ENCODE peak calls at places on chromosomes 4 and X, in seven cellular contexts. D, U, B, V, H, T and R are unnamed samples.

GRCh38 chr4:158810487-158811215 is 41.8 kb downstream of the FNIP2 start:
- DNase-seq in D (no peak), U (peak; percentile 98), B (no peak), V (no peak), H (no peak), T (peak; percentile 95), R (peak; percentile 95)

GRCh38 chr4:8028368-8028767 is 88.7 kb upstream of the AFAP1 start:
- DNase-seq in D (no peak), U (no peak), B (no peak), V (no peak), H (no peak), T (no peak), R (no peak)

GRCh38 chr4:142697928-142698327 is 148.2 kb downstream of the INPP4B start:
- DNase-seq in D (no peak), U (no peak), B (no peak), V (no peak), H (no peak), T (no peak), R (no peak)

GRCh38 chr4:88629826-88630225 is 37.5 kb downstream of the HERC3 start:
- DNase-seq in D (no peak), U (peak; percentile 19), B (no peak), V (no peak), H (no peak), T (no peak), R (no peak)

GRCh38 chr4:40309250-40309774 is 25.8 kb upstream of the CHRNA9 start:
- DNase-seq in D (peak; percentile 96), U (peak; percentile 77), B (peak; percentile 83), V (peak; percentile 92), H (peak; percentile 94), T (peak; percentile 83), R (peak; percentile 91)

GRCh38 chrX:19947612-19948011 is 43.2 kb downstream of the BCLAF3 start:
- DNase-seq in D (no peak), U (no peak), B (no peak), V (no peak), H (no peak), T (no peak), R (no peak)

GRCh38 chr4:107183155-107183774 is 147.2 kb upstream of the DKK2 start:
- DNase-seq in D (peak; percentile 75), U (peak; percentile 58), B (peak; percentile 47), V (no peak), H (no peak), T (peak; percentile 64), R (peak; percentile 12)

GRCh38 chr4:146957252-146957651 is 11.6 kb upstream of the TTC29 start:
- DNase-seq in D (no peak), U (peak; percentile 85), B (no peak), V (no peak), H (no peak), T (peak; percentile 69), R (no peak)

GRCh38 chr4:40305329-40306193 is 29.6 kb upstream of the CHRNA9 start:
- DNase-seq in D (no peak), U (no peak), B (no peak), V (no peak), H (no peak), T (no peak), R (no peak)

GRCh38 chrX:23782863-23783568 is at the start of gene SAT1:
- DNase-seq in D (peak; percentile 97), U (peak; percentile 91), B (peak; percentile 88), V (peak; percentile 69), H (peak; percentile 98), T (peak; percentile 97), R (peak; percentile 95)

GRCh38 chrX:23785564-23785963 is 2.6 kb downstream of the SAT1 start:
- DNase-seq in D (no peak), U (no peak), B (no peak), V (no peak), H (no peak), T (peak; percentile 26), R (peak; percentile 44)

GRCh38 chrX:23784487-23785301 is 1.7 kb downstream of the SAT1 start:
- DNase-seq in D (no peak), U (peak; percentile 88), B (no peak), V (no peak), H (no peak), T (peak; percentile 84), R (no peak)

GRCh38 chrX:23783569-23784486 is 855 bp downstream of the SAT1 start:
- DNase-seq in D (no peak), U (no peak), B (no peak), V (no peak), H (no peak), T (no peak), R (no peak)

GRCh38 chrX:23782455-23782854 is 518 bp upstream of the SAT1 start:
- DNase-seq in D (no peak), U (no peak), B (no peak), V (no peak), H (no peak), T (peak; percentile 57), R (peak; percentile 52)
- H3K4ac ChIP-seq in D (no peak overlapping the region), U (no peak overlapping the region), B (no peak overlapping the region), V (no peak overlapping the region), H (no peak overlapping the region), T (no peak overlapping the region), R (no peak overlapping the region)

GRCh38 chrX:38513087-38513742 is 48.1 kb upstream of the TSPAN7 start:
- DNase-seq in D (no peak), U (no peak), B (no peak), V (no peak), H (no peak), T (no peak), R (peak; percentile 19)
- H3K4ac ChIP-seq in D (no peak overlapping the region), U (no peak overlapping the region), B (no peak overlapping the region), V (no peak overlapping the region), H (no peak overlapping the region), T (no peak overlapping the region), R (no peak overlapping the region)

DNA sequence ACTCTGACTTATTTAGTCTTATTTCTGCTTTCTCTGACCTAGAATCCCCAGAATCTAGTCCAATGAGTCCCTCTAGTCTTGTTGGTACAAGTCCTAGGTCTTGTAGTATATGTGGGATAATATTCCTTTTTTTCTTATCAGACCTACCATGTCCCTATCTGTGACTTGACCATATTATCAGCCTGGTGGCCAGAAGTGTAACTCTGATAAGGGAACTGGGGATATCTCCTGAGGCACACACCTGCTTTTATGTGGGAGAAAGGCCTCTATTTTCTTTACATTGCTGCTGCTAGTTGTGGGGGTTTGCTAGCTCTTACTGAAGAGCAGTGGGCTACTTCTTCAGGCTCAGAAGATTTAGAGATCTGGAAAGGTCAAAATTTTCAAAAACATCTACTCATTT is 38.6 kb downstream of the CFAP299 start:
- DNase-seq in D (no peak), U (no peak), B (no peak), V (no peak), H (no peak), T (no peak), R (no peak)
- H3K4ac ChIP-seq in D (no peak overlapping the region), U (no peak overlapping the region), B (no peak overlapping the region), V (no peak overlapping the region), H (no peak overlapping the region), T (no peak overlapping the region), R (no peak overlapping the region)

GRCh38 chrX:9102956-9103355 is 69.0 kb upstream of the FAM9B start:
- DNase-seq in D (no peak), U (no peak), B (no peak), V (no peak), H (no peak), T (no peak), R (no peak)
- H3K4ac ChIP-seq in D (no peak overlapping the region), U (no peak overlapping the region), B (no peak overlapping the region), V (no peak overlapping the region), H (no peak overlapping the region), T (no peak overlapping the region), R (no peak overlapping the region)

DNA sequence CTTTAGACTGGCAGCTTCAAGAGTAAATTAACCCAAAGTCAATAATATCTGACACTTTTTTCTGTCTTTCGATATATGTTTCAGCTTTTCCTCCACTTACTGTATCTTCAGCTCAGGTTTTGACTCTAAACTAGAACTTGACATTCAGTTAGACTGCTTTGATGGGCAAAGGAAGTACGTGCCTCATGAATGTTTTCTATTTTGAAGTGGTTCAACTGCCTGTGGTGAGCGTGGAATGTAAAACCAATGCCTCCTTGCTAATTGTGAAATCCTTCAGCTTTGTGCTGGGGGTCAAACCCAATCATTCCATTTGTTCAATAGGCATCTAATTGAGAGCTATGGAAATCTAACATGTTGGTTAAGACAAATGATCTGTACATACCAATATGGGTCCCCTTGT is 857.0 kb upstream of the HTR2C start:
- DNase-seq in D (no peak), U (no peak), B (no peak), V (no peak), H (no peak), T (peak; percentile 20), R (no peak)
- H3K4ac ChIP-seq in D (no peak overlapping the region), U (no peak overlapping the region), B (no peak overlapping the region), V (no peak overlapping the region), H (no peak overlapping the region), T (no peak overlapping the region), R (no peak overlapping the region)

DNA sequence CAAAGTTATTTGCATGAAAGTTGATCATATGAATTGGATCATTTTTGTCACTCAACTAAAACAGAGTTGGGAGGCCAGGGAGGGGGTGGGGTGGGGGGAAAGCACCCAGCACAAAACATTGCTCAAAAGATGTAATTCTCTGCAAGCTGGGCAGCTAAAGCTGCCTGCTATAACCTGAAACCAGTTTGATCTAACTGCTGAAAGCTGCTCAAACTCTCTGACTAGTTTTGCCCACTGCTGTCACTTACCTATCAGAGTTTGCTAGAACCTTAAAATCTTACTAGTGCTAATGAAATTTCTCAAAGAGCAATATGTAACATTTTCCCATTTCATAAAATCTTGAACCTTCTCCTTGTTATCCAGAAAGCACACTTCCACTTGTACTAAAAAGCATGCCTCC is 10.4 kb downstream of the CXCL8 start:
- DNase-seq in D (no peak), U (no peak), B (no peak), V (no peak), H (no peak), T (no peak), R (no peak)
- H3K4ac ChIP-seq in D (no peak overlapping the region), U (no peak overlapping the region), B (no peak overlapping the region), V (no peak overlapping the region), H (no peak overlapping the region), T (no peak overlapping the region), R (no peak overlapping the region)

DNA sequence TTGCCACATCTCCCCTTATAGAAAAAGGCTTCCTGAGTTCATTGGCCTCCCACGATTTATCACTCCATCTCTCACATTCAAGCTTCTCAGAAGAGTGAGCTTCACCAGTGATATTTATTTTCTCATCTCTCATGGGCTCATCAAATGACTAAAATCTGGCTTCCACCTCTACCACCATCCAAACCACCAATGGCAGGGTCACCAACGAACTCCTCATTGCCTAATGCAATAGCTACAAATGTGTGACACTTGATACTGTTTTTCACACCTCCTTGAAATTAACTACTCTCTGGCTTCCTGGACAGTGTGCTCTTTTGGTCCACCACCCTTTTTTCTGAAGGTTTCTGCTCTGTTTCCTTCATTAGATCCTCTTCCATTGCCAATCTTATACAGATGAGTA is 129.0 kb downstream of the SH2D1A start:
- DNase-seq in D (no peak), U (no peak), B (no peak), V (no peak), H (no peak), T (no peak), R (no peak)
- H3K4ac ChIP-seq in D (no peak overlapping the region), U (no peak overlapping the region), B (no peak overlapping the region), V (no peak overlapping the region), H (no peak overlapping the region), T (no peak overlapping the region), R (no peak overlapping the region)

GRCh38 chrX:155873203-155873602 is 7.9 kb upstream of the VAMP7 start:
- DNase-seq in D (no peak), U (no peak), B (no peak), V (no peak), H (no peak), T (no peak), R (no peak)
- H3K4ac ChIP-seq in D (no peak overlapping the region), U (no peak overlapping the region), B (no peak overlapping the region), V (no peak overlapping the region), H (no peak overlapping the region), T (no peak overlapping the region), R (no peak overlapping the region)